ENCODE peak calls at places on chromosomes 7 and 10, in seven cellular contexts. A, K, V, J, I, B and C are unnamed samples.
A peak's percentile ranks its signal among the peaks of the same experiment; 100 is the strongest.

GRCh38 chr7:138632384-138632783 is 68.8 kb downstream of the SVOPL start:
- DNase-seq in A (no peak), K (no peak), V (no peak), J (no peak), I (no peak), B (no peak), C (no peak)

GRCh38 chr7:6160191-6160623 is 112.2 kb downstream of the CYTH3 start:
- DNase-seq in A (peak; percentile 67), K (no peak), V (no peak), J (peak; percentile 68), I (peak; percentile 60), B (no peak), C (no peak)

GRCh38 chr10:90779573-90779972 is 78.3 kb downstream of the HTR7 start:
- DNase-seq in A (no peak), K (peak; percentile 8), V (peak; percentile 13), J (peak; percentile 19), I (no peak), B (no peak), C (peak; percentile 6)

GRCh38 chr10:35208536-35208935 is 81.9 kb downstream of the CREM start:
- DNase-seq in A (no peak), K (no peak), V (no peak), J (no peak), I (no peak), B (no peak), C (no peak)

GRCh38 chr10:103553743-103554487 is 60.4 kb downstream of the NEURL1 start:
- DNase-seq in A (no peak), K (no peak), V (no peak), J (no peak), I (no peak), B (no peak), C (no peak)

GRCh38 chr10:100570518-100570865 is 34.7 kb downstream of the HIF1AN start:
- DNase-seq in A (no peak), K (no peak), V (no peak), J (no peak), I (no peak), B (no peak), C (no peak)

GRCh38 chr7:130909161-130909836 is 175.3 kb upstream of the KLF14 start:
- DNase-seq in A (no peak), K (no peak), V (no peak), J (no peak), I (no peak), B (no peak), C (no peak)

GRCh38 chr10:114504769-114505579 is 100.7 kb upstream of the AFAP1L2 start:
- DNase-seq in A (no peak), K (no peak), V (peak; percentile 67), J (no peak), I (no peak), B (no peak), C (no peak)

GRCh38 chr7:18401757-18402156 is 93.8 kb upstream of the HDAC9 start:
- DNase-seq in A (no peak), K (no peak), V (no peak), J (no peak), I (no peak), B (no peak), C (no peak)

GRCh38 chr7:39810710-39811109 is 139.3 kb upstream of the CDK13 start:
- DNase-seq in A (no peak), K (no peak), V (no peak), J (no peak), I (no peak), B (no peak), C (no peak)

GRCh38 chr7:5597772-5598171 is 174.1 kb upstream of the TNRC18 start:
- DNase-seq in A (no peak), K (no peak), V (no peak), J (no peak), I (no peak), B (no peak), C (no peak)

GRCh38 chr10:131946321-131946751 is 35.4 kb downstream of the BNIP3 start:
- DNase-seq in A (no peak), K (no peak), V (no peak), J (no peak), I (no peak), B (no peak), C (no peak)

GRCh38 chr10:88108115-88108610 is 244.7 kb downstream of the PTEN start:
- DNase-seq in A (no peak), K (peak; percentile 21), V (no peak), J (no peak), I (no peak), B (peak; percentile 94), C (no peak)

GRCh38 chr10:131576341-131577177 is 265.0 kb upstream of the TCERG1L start:
- DNase-seq in A (no peak), K (no peak), V (no peak), J (no peak), I (peak; percentile 26), B (no peak), C (no peak)

GRCh38 chr7:83655951-83656556 is 7.1 kb upstream of the SEMA3E start:
- DNase-seq in A (peak; percentile 50), K (peak; percentile 50), V (peak; percentile 26), J (peak; percentile 38), I (no peak), B (peak; percentile 7), C (peak; percentile 10)

GRCh38 chr7:143882020-143882610 is 19.9 kb downstream of the TCAF1 start:
- DNase-seq in A (peak; percentile 43), K (no peak), V (peak; percentile 87), J (no peak), I (peak; percentile 66), B (no peak), C (no peak)

GRCh38 chr10:17358461-17358860 is 95.9 kb downstream of the ST8SIA6 start:
- DNase-seq in A (no peak), K (no peak), V (no peak), J (no peak), I (no peak), B (no peak), C (no peak)

GRCh38 chr10:122292376-122292775 is 21.3 kb downstream of the BTBD16 start:
- DNase-seq in A (no peak), K (no peak), V (no peak), J (no peak), I (no peak), B (no peak), C (no peak)

GRCh38 chr10:101563007-101563406 is 25.1 kb downstream of the POLL start:
- DNase-seq in A (no peak), K (no peak), V (no peak), J (no peak), I (no peak), B (no peak), C (no peak)

GRCh38 chr7:45579386-45579785 is 5.2 kb downstream of the ADCY1 start:
- DNase-seq in A (no peak), K (no peak), V (no peak), J (no peak), I (no peak), B (no peak), C (peak; percentile 42)

DNA sequence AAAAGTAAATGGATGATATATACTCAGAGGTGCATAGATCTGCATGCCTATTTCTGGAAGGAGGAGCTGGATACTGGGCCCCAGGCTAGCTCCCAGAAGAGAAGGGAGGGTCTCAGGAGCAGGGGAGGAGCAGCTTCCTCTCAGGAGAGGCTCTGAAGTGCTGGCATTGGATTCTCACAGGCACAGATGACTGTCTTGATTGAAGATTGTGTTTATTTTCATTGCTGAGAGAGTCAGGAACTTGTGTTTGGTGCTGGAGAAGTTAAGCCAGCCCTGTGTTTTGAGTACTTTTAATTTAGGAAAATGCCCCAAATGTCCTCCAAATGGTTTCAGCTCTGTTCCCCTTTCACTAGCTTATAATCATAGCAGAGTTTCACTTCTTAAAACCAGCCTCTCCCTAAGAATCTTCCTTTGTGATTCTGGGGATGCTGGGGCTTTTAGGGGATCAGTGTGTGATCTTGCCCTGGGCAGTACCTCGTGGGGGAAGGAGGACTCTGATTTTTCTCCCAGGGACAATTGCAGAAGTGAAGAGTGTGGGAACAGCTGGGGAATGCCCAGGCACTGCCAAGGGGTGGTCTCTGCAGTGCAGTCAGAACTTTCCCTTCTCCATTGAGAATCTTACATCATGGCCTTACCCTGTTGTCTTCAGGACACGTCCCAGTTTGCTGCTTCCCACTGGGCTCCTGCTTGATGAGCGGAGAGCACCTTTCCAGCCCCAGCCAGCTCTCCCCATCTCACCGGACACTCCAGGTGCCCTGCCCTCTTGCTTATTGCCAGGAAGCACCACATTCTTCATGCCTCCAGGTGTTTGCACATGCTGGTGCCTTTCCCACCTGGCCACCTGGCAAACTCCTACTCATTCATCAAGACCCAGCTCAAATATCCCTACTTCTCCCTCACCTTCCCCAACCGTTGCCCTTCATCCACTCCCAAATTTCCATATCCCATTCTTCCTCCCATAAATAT is 102.8 kb downstream of the ARHGAP22 start:
- DNase-seq in A (no peak), K (no peak), V (no peak), J (no peak), I (peak; percentile 39), B (peak; percentile 40), C (no peak)
- TF ChIP-seq SP1 in A (no peak), K (no peak), V (no peak), J (no peak), I (no peak), B (no peak), C (no peak)

GRCh38 chr7:33627741-33628140 is 277.6 kb upstream of the BMPER start:
- DNase-seq in A (no peak), K (no peak), V (no peak), J (no peak), I (no peak), B (no peak), C (no peak)

GRCh38 chr7:33632322-33632721 is 273.0 kb upstream of the BMPER start:
- DNase-seq in A (no peak), K (no peak), V (no peak), J (no peak), I (no peak), B (no peak), C (no peak)

GRCh38 chr7:33628894-33629293 is 276.4 kb upstream of the BMPER start:
- DNase-seq in A (no peak), K (no peak), V (no peak), J (no peak), I (no peak), B (no peak), C (no peak)

GRCh38 chr7:33636359-33636758 is 269.0 kb upstream of the BMPER start:
- DNase-seq in A (no peak), K (no peak), V (no peak), J (no peak), I (no peak), B (no peak), C (no peak)

DNA sequence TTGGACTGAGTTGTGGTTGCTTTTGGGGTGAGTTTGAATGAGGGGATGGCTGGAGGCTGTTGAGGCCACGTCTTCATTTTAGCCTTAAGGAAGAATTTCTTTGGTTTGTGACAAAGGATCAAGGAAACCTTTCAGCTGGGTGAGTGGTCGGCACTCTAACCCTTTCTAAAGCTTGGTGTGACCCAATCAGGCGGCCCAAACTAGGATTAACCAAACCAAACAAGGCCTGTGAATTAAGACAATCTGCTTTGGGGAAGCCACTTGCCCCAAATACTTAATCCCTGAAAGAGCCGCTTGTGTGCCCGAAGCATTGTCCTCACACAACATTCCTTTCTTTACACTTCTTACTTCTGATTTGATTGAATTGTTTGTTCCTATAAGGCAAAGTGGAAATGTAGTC is 272.5 kb upstream of the BMPER start:
- DNase-seq in A (no peak), K (no peak), V (no peak), J (no peak), I (no peak), B (no peak), C (no peak)
- TF ChIP-seq SP1 in A (no peak), K (no peak), V (no peak), J (no peak), I (no peak), B (no peak), C (no peak)

GRCh38 chr10:23694446-23694920 is 255.6 kb downstream of the OTUD1 start:
- DNase-seq in A (peak; percentile 68), K (no peak), V (no peak), J (peak; percentile 16), I (peak; percentile 84), B (no peak), C (no peak)
- TF ChIP-seq SP1 in A (no peak), K (no peak), V (no peak), J (no peak), I (no peak), B (no peak), C (no peak)

GRCh38 chr7:99374121-99375064 is at the start of gene ARPC1B:
- DNase-seq in A (peak; percentile 74), K (peak; percentile 41), V (peak; percentile 57), J (peak; percentile 89), I (peak; percentile 80), B (no peak), C (peak; percentile 99)
- TF ChIP-seq SP1 in A (no peak), K (no peak), V (peak; percentile 47), J (no peak), I (no peak), B (peak; percentile 5), C (peak; percentile 88)